ENCODE peak calls at places on chromosomes 2 and 18, in ten cellular contexts. T is endodermal cell, O is GM12865, A is cardiac fibroblast, H is upper lobe of right lung, V is tibial artery, N is MM.1S, F is IMR-90, M is kidney epithelial cell, B is choroid plexus epithelial cell. R is an unnamed sample.

GRCh38 chr18:43819873-43820272 is 542.6 kb upstream of the SYT4 start:
- DNase-seq in B (no peak), F (no peak), T (no peak), V (no peak), M (no peak), O (no peak), H (no peak), A (no peak), N (no peak), R (no peak)

GRCh38 chr2:109722026-109722425 is 72.1 kb upstream of the RGPD5 start:
- DNase-seq in H (peak), N (no peak), B (no peak), M (no peak), A (no peak), F (no peak), T (no peak), O (no peak), V (no peak), R (no peak)

GRCh38 chr2:28432362-28432761 is 39.7 kb downstream of the FOSL2 start:
- DNase-seq in M (no peak), V (no peak), A (no peak), H (no peak), O (no peak), T (no peak), N (no peak), F (no peak), B (no peak), R (no peak)

GRCh38 chr2:70440621-70441020 is 113.0 kb downstream of the TGFA start:
- DNase-seq in O (no peak), B (no peak), M (no peak), N (peak), F (no peak), V (no peak), H (no peak), T (no peak), A (no peak), R (no peak)

GRCh38 chr2:62270728-62271127 is 74.8 kb downstream of the B3GNT2 start:
- DNase-seq in A (peak), T (no peak), H (no peak), F (peak), B (peak), V (peak), M (no peak), O (no peak), N (no peak), R (no peak)

GRCh38 chr2:23120161-23120560 is 264.8 kb upstream of the KLHL29 start:
- DNase-seq in B (no peak), A (no peak), V (no peak), N (no peak), H (no peak), O (no peak), M (no peak), F (no peak), T (no peak), R (no peak)

GRCh38 chr2:127014630-127015029 is 92.3 kb downstream of the BIN1 start:
- DNase-seq in O (no peak), B (peak), M (no peak), A (peak), V (no peak), H (no peak), F (peak), T (no peak), N (no peak), R (no peak)

GRCh38 chr2:195600796-195601195 is 56.2 kb upstream of the SLC39A10 start:
- DNase-seq in O (no peak), N (no peak), H (no peak), M (no peak), F (no peak), B (no peak), T (no peak), V (no peak), A (no peak), R (no peak)

GRCh38 chr2:108565778-108566375 is 31.6 kb downstream of the LIMS1 start:
- DNase-seq in A (no peak), T (no peak), B (no peak), H (no peak), F (no peak), M (no peak), N (peak), V (no peak), O (peak), R (no peak)

GRCh38 chr2:14263053-14263452 is 369.5 kb upstream of the LRATD1 start:
- DNase-seq in N (no peak), M (no peak), V (no peak), O (no peak), A (no peak), T (no peak), H (no peak), B (no peak), F (no peak), R (no peak)

GRCh38 chr2:45714679-45715078 is 63.2 kb downstream of the PRKCE start:
- DNase-seq in V (no peak), H (no peak), B (no peak), A (no peak), N (no peak), F (no peak), M (no peak), T (no peak), O (no peak), R (no peak)

GRCh38 chr2:207042155-207042554 is 102.8 kb downstream of the CPO start:
- DNase-seq in V (no peak), B (peak), M (no peak), O (no peak), T (no peak), H (no peak), A (peak), N (no peak), F (peak), R (no peak)

GRCh38 chr18:59704146-59704545 is 6.9 kb upstream of the CCBE1 start:
- DNase-seq in B (no peak), M (no peak), H (no peak), F (no peak), T (no peak), O (no peak), N (no peak), V (no peak), A (peak), R (no peak)

GRCh38 chr2:207362716-207363115 is 167.0 kb upstream of the CREB1 start:
- DNase-seq in H (no peak), F (no peak), N (no peak), B (no peak), V (no peak), A (no peak), M (no peak), O (no peak), T (no peak), R (no peak)

GRCh38 chr18:33210575-33211189 is 229.8 kb downstream of the CCDC178 start:
- DNase-seq in A (peak), F (peak), M (no peak), O (peak), B (peak), T (peak), V (no peak), N (peak), H (no peak), R (no peak)

GRCh38 chr2:219495531-219496122 is 3.1 kb upstream of the GMPPA start:
- DNase-seq in B (peak), H (no peak), N (peak), T (peak), O (peak), M (no peak), V (peak), F (peak), A (peak), R (no peak)

GRCh38 chr2:134671498-134671897 is 47.3 kb downstream of the TMEM163 start:
- DNase-seq in N (no peak), B (no peak), V (no peak), T (peak), M (no peak), A (no peak), O (no peak), H (no peak), F (no peak), R (no peak)

GRCh38 chr18:55110436-55110835 is 151.2 kb upstream of the CCDC68 start:
- DNase-seq in H (no peak), O (no peak), A (peak), F (no peak), V (no peak), B (no peak), T (no peak), N (no peak), M (no peak), R (no peak)

GRCh38 chr18:48897531-48897930 is 53.2 kb downstream of the SMAD7 start:
- DNase-seq in B (no peak), F (peak), O (no peak), N (no peak), T (no peak), V (no peak), A (no peak), M (no peak), H (no peak), R (no peak)

GRCh38 chr18:35732652-35733051 is 151.1 kb downstream of the GALNT1 start:
- DNase-seq in T (no peak), F (peak), H (no peak), O (no peak), V (no peak), N (no peak), B (peak), M (no peak), A (peak), R (no peak)

GRCh38 chr2:71895320-71896161 is 252.1 kb downstream of the CYP26B1 start:
- DNase-seq in A (no peak), H (no peak), N (no peak), V (no peak), M (no peak), B (no peak), F (no peak), T (peak), O (no peak), R (no peak)

GRCh38 chr2:128395196-128395595 is 76.5 kb upstream of the HS6ST1 start:
- DNase-seq in N (no peak), H (peak), V (peak), F (no peak), O (no peak), T (peak), B (no peak), M (no peak), A (no peak), R (no peak)

GRCh38 chr2:128640166-128640846 is 321.6 kb upstream of the HS6ST1 start:
- DNase-seq in O (no peak), H (peak), V (no peak), A (no peak), M (no peak), B (no peak), F (no peak), N (no peak), T (peak), R (no peak)

GRCh38 chr18:32019251-32019943 is 772 bp downstream of the RNF125 start:
- DNase-seq in N (peak), A (peak), O (peak), V (peak), H (peak), B (peak), M (no peak), T (peak), F (no peak), R (peak)

GRCh38 chr2:10285578-10286198 is 17.0 kb upstream of the HPCAL1 start:
- DNase-seq in N (no peak), V (peak), T (peak), H (peak), M (no peak), B (peak), F (peak), A (peak), O (no peak), R (no peak)

GRCh38 chr2:195711478-195711877 is 54.5 kb downstream of the SLC39A10 start:
- DNase-seq in M (no peak), B (no peak), T (no peak), O (no peak), V (no peak), H (no peak), A (no peak), N (no peak), F (no peak), R (peak)

GRCh38 chr2:88903744-88904353 is 212.4 kb downstream of the RPIA start:
- DNase-seq in O (peak), M (no peak), A (peak), H (no peak), B (peak), V (no peak), N (peak), F (peak), T (no peak), R (no peak)

GRCh38 chr2:70561893-70562292 is 8.3 kb upstream of the TGFA start:
- DNase-seq in F (no peak), V (no peak), O (no peak), M (no peak), N (no peak), T (no peak), A (no peak), H (no peak), B (no peak), R (no peak)

GRCh38 chr2:3620834-3621233 is 25.9 kb downstream of the COLEC11 start:
- DNase-seq in O (no peak), N (no peak), T (no peak), B (peak), A (peak), V (no peak), F (peak), M (no peak), H (no peak), R (peak)

GRCh38 chr2:239882335-239882734 is 142.8 kb downstream of the NDUFA10 start:
- DNase-seq in M (no peak), O (peak), T (peak), H (peak), A (peak), B (peak), V (no peak), F (no peak), N (peak), R (no peak)

GRCh38 chr18:70499218-70499691 is 210.4 kb downstream of the SOCS6 start:
- DNase-seq in O (peak), B (no peak), N (no peak), A (no peak), H (no peak), V (no peak), F (no peak), T (peak), M (no peak), R (no peak)

GRCh38 chr2:134260726-134261125 is 6.9 kb downstream of the MGAT5 start:
- DNase-seq in B (peak), N (no peak), M (no peak), O (no peak), T (no peak), V (no peak), H (no peak), A (peak), F (peak), R (no peak)

GRCh38 chr2:20584637-20585321 is 66.1 kb downstream of the HS1BP3 start:
- DNase-seq in A (peak), H (peak), O (no peak), V (no peak), B (peak), T (peak), F (peak), M (no peak), N (no peak), R (peak)

GRCh38 chr2:25305809-25306208 is 35.9 kb downstream of the DNMT3A start:
- DNase-seq in F (no peak), O (no peak), T (no peak), V (no peak), H (no peak), N (no peak), M (no peak), B (no peak), A (no peak), R (no peak)

GRCh38 chr2:157311706-157312105 is 13.9 kb downstream of the ERMN start:
- DNase-seq in A (no peak), M (no peak), F (no peak), V (no peak), H (no peak), N (no peak), O (no peak), B (no peak), T (no peak), R (no peak)

GRCh38 chr2:133418021-133418420 is 150.2 kb downstream of the NCKAP5 start:
- DNase-seq in F (no peak), B (no peak), M (no peak), N (no peak), O (no peak), T (no peak), A (no peak), V (no peak), H (no peak), R (no peak)

GRCh38 chr18:47754311-47755101 is 176.0 kb downstream of the SMAD2 start:
- DNase-seq in V (no peak), M (no peak), O (peak), B (peak), H (peak), A (peak), T (peak), F (no peak), N (peak), R (no peak)
- TF ChIP-seq CTCF in V (peak), M (peak), O (peak), B (peak), H (peak), A (peak), T (peak), F (peak), N (peak), R (peak)

GRCh38 chr2:96806468-96807126 is 9.5 kb upstream of the CNNM3 start:
- DNase-seq in B (no peak), H (no peak), M (no peak), O (peak), A (no peak), N (no peak), T (no peak), F (peak), V (no peak), R (peak)
- H3K4me3 ChIP-seq in B (no peak), H (no peak), M (no peak), O (no peak), A (no peak), N (no peak), T (no peak), F (no peak), V (no peak), R (peak)

GRCh38 chr2:1594281-1595171 is 149.8 kb downstream of the PXDN start:
- DNase-seq in M (no peak), V (no peak), N (no peak), T (peak), O (no peak), A (no peak), F (no peak), H (peak), B (peak), R (no peak)

GRCh38 chr2:1593371-1594205 is 150.7 kb downstream of the PXDN start:
- DNase-seq in F (peak), B (peak), O (no peak), N (no peak), V (no peak), T (peak), A (peak), M (peak), H (peak), R (no peak)

GRCh38 chr2:1590611-1591460 is 153.5 kb downstream of the PXDN start:
- DNase-seq in H (peak), N (no peak), F (no peak), O (no peak), B (no peak), V (no peak), T (peak), M (no peak), A (peak), R (no peak)

GRCh38 chr2:1591461-1591770 is 152.9 kb downstream of the PXDN start:
- DNase-seq in V (no peak), T (peak), A (peak), M (no peak), N (no peak), O (no peak), F (no peak), H (peak), B (no peak), R (no peak)

GRCh38 chr2:1591978-1592907 is 152.1 kb downstream of the PXDN start:
- DNase-seq in T (peak), A (peak), N (no peak), B (peak), O (no peak), H (peak), M (peak), V (peak), F (peak), R (no peak)
- TF ChIP-seq CTCF in T (peak), A (peak), N (no peak), B (peak), O (no peak), H (peak), M (peak), V (peak), F (peak), R (peak)

GRCh38 chr2:232238108-232238507 is 140.4 kb upstream of the ALPP start:
- DNase-seq in H (no peak), N (no peak), F (peak), V (no peak), A (peak), B (peak), T (no peak), M (no peak), O (no peak), R (no peak)

GRCh38 chr2:232242316-232242715 is 136.2 kb upstream of the ALPP start:
- DNase-seq in A (no peak), H (no peak), O (no peak), N (no peak), V (no peak), M (no peak), F (no peak), T (no peak), B (no peak), R (no peak)

GRCh38 chr2:232239956-232240681 is 138.4 kb upstream of the ALPP start:
- DNase-seq in V (no peak), M (peak), T (no peak), N (no peak), O (no peak), H (no peak), A (peak), F (peak), B (no peak), R (peak)

GRCh38 chr2:232237460-232237859 is 141.1 kb upstream of the ALPP start:
- DNase-seq in B (no peak), A (no peak), T (no peak), V (no peak), O (no peak), F (no peak), N (no peak), H (no peak), M (no peak), R (no peak)

GRCh38 chr2:232240896-232241295 is 137.7 kb upstream of the ALPP start:
- DNase-seq in F (no peak), T (no peak), H (no peak), O (no peak), N (no peak), V (no peak), M (no peak), A (no peak), B (peak), R (no peak)
- H3K4me3 ChIP-seq in F (no peak), T (no peak), H (no peak), O (no peak), N (no peak), V (no peak), M (no peak), A (no peak), B (no peak), R (no peak)

R was measured in epithelial cell of proximal tubule.